ENCODE peak calls at places on chromosome 11, in four cellular contexts. E is C1 segment of cervical spinal cord, M is frontal cortex, V is endothelial cell. J is an unnamed sample.

GRCh38 chr11:66365711-66366619 is 5.6 kb downstream of the SLC29A2 start:
- DNase-seq in E (no peak), M (no peak), V (no peak), J (no peak)

GRCh38 chr11:75786101-75786736 is 17.6 kb downstream of the DGAT2 start:
- DNase-seq in E (no peak), M (no peak), V (no peak), J (no peak)

GRCh38 chr11:48103621-48104561 is 112.7 kb upstream of the OR4B1 start:
- DNase-seq in E (no peak), M (peak; percentile 47), V (no peak), J (no peak)

GRCh38 chr11:61814242-61814957 is 2.4 kb downstream of the FADS1 start:
- DNase-seq in E (no peak), M (peak; percentile 44), V (peak; percentile 30), J (no peak)

GRCh38 chr11:65552413-65552951 is 5.7 kb downstream of the LTBP3 start:
- DNase-seq in E (no peak), M (no peak), V (no peak), J (no peak)

GRCh38 chr11:3203221-3204043 is 15.2 kb downstream of the MRGPRG start:
- DNase-seq in E (no peak), M (peak; percentile 58), V (no peak), J (no peak)

GRCh38 chr11:126007263-126007662 is 55.4 kb downstream of the CDON start:
- DNase-seq in E (no peak), M (no peak), V (no peak), J (no peak)

GRCh38 chr11:122202951-122203456 is 87.0 kb upstream of the BLID start:
- DNase-seq in E (peak; percentile 37), M (peak; percentile 56), V (peak; percentile 82), J (peak; percentile 86)

GRCh38 chr11:42536961-42537360 is 774.8 kb upstream of the API5 start:
- DNase-seq in E (no peak), M (no peak), V (no peak), J (no peak)

GRCh38 chr11:114615448-114616361 is 20.1 kb upstream of the NXPE4 start:
- DNase-seq in E (no peak), M (no peak), V (no peak), J (no peak)

GRCh38 chr11:93652161-93652597 is 9.3 kb upstream of the CEP295 start:
- DNase-seq in E (no peak), M (peak; percentile 27), V (peak; percentile 61), J (no peak)

GRCh38 chr11:93059074-93059957 is 89.9 kb downstream of the MTNR1B start:
- DNase-seq in E (no peak), M (no peak), V (no peak), J (no peak)

GRCh38 chr11:10004526-10005113 is 289.4 kb downstream of the SBF2 start:
- DNase-seq in E (no peak), M (no peak), V (no peak), J (no peak)

GRCh38 chr11:104665631-104666030 is 232.6 kb downstream of the CASP12 start:
- DNase-seq in E (no peak), M (no peak), V (no peak), J (no peak)

GRCh38 chr11:36131719-36132349 is 157.4 kb downstream of the COMMD9 start:
- DNase-seq in E (peak; percentile 38), M (peak; percentile 61), V (peak; percentile 48), J (peak; percentile 71)

GRCh38 chr11:10108901-10109665 is 184.9 kb downstream of the SBF2 start:
- DNase-seq in E (no peak), M (no peak), V (no peak), J (no peak)

GRCh38 chr11:19723572-19724342 is 11.1 kb downstream of the NAV2 start:
- DNase-seq in E (no peak), M (no peak), V (no peak), J (peak; percentile 70)

GRCh38 chr11:104164028-104164520 is at the start of gene PDGFD:
- DNase-seq in E (no peak), M (peak; percentile 27), V (peak; percentile 85), J (peak; percentile 82)

GRCh38 chr11:69699213-69699612 is 4.6 kb downstream of the FGF19 start:
- DNase-seq in E (no peak), M (no peak), V (no peak), J (no peak)

GRCh38 chr11:119533462-119533861 is 110.5 kb upstream of the THY1 start:
- DNase-seq in E (no peak), M (no peak), V (no peak), J (no peak)

GRCh38 chr11:117583063-117583801 is 213.8 kb downstream of the DSCAML1 start:
- DNase-seq in E (no peak), M (no peak), V (no peak), J (no peak)

GRCh38 chr11:88491674-88492073 is 154.1 kb upstream of the CTSC start:
- DNase-seq in E (no peak), M (no peak), V (no peak), J (no peak)

GRCh38 chr11:6457581-6458320 is 16.0 kb downstream of the TRIM3 start:
- DNase-seq in E (no peak), M (no peak), V (no peak), J (no peak)

GRCh38 chr11:13535819-13536218 is 40.0 kb upstream of the PTH start:
- DNase-seq in E (no peak), M (no peak), V (no peak), J (no peak)

GRCh38 chr11:87352759-87353707 is 315.3 kb downstream of the TMEM135 start:
- DNase-seq in E (peak; percentile 57), M (peak; percentile 70), V (peak; percentile 95), J (peak; percentile 93)

GRCh38 chr11:46520971-46521745 is 72.7 kb downstream of the AMBRA1 start:
- DNase-seq in E (no peak), M (no peak), V (no peak), J (no peak)

GRCh38 chr11:107078375-107078774 is 60.1 kb upstream of the GUCY1A2 start:
- DNase-seq in E (no peak), M (no peak), V (no peak), J (no peak)

GRCh38 chr11:124276081-124276480 is 19.9 kb downstream of the OR8G5 start:
- DNase-seq in E (no peak), M (no peak), V (no peak), J (no peak)

J was measured in Right ventricle myocardium inferior.